ENCODE peak calls at places on chromosomes 13 and 19, in ten cellular contexts. One of them, this sample, is unnamed.

GRCh38 chr13:37448072-37448471 is 150.5 kb downstream of the POSTN start:
- DNase-seq in left ventricle myocardium inferior: no peak
- DNase-seq in AG09309: no peak
- DNase-seq in GM06990: no peak
- DNase-seq in mucosa of descending colon: no peak
- DNase-seq in fibroblast of villous mesenchyme: peak
- DNase-seq in activated CD8-positive, alpha-beta T cell treated with anti-CD3 and anti-CD28 coated beads for 36 hours: no peak
- DNase-seq in body of pancreas: no peak
- DNase-seq in foreskin fibroblast: no peak
- DNase-seq in A673: no peak
- DNase-seq in this sample: no peak

GRCh38 chr13:48976677-48977625 is 1.2 kb downstream of the FNDC3A start:
- DNase-seq in left ventricle myocardium inferior: no peak
- DNase-seq in AG09309: no peak
- DNase-seq in GM06990: no peak
- DNase-seq in mucosa of descending colon: peak
- DNase-seq in fibroblast of villous mesenchyme: peak
- DNase-seq in activated CD8-positive, alpha-beta T cell treated with anti-CD3 and anti-CD28 coated beads for 36 hours: peak
- DNase-seq in body of pancreas: no peak
- DNase-seq in foreskin fibroblast: peak
- DNase-seq in A673: no peak
- DNase-seq in this sample: no peak

GRCh38 chr13:44763604-44764311 is 187.6 kb upstream of the TSC22D1 start:
- DNase-seq in left ventricle myocardium inferior: peak
- DNase-seq in AG09309: no peak
- DNase-seq in GM06990: peak
- DNase-seq in mucosa of descending colon: peak
- DNase-seq in fibroblast of villous mesenchyme: no peak
- DNase-seq in activated CD8-positive, alpha-beta T cell treated with anti-CD3 and anti-CD28 coated beads for 36 hours: no peak
- DNase-seq in body of pancreas: peak
- DNase-seq in foreskin fibroblast: peak
- DNase-seq in A673: no peak
- DNase-seq in this sample: peak

GRCh38 chr13:59750860-59751259 is 412.9 kb downstream of the DIAPH3 start:
- DNase-seq in left ventricle myocardium inferior: no peak
- DNase-seq in AG09309: peak
- DNase-seq in GM06990: no peak
- DNase-seq in mucosa of descending colon: no peak
- DNase-seq in fibroblast of villous mesenchyme: peak
- DNase-seq in activated CD8-positive, alpha-beta T cell treated with anti-CD3 and anti-CD28 coated beads for 36 hours: no peak
- DNase-seq in body of pancreas: peak
- DNase-seq in foreskin fibroblast: peak
- DNase-seq in A673: peak
- DNase-seq in this sample: no peak

GRCh38 chr13:73717632-73718031 is 416.6 kb downstream of the KLF12 start:
- DNase-seq in left ventricle myocardium inferior: no peak
- DNase-seq in AG09309: no peak
- DNase-seq in GM06990: no peak
- DNase-seq in mucosa of descending colon: no peak
- DNase-seq in fibroblast of villous mesenchyme: peak
- DNase-seq in activated CD8-positive, alpha-beta T cell treated with anti-CD3 and anti-CD28 coated beads for 36 hours: no peak
- DNase-seq in body of pancreas: peak
- DNase-seq in foreskin fibroblast: no peak
- DNase-seq in A673: no peak
- DNase-seq in this sample: no peak

GRCh38 chr19:52191374-52191773 is 1.5 kb downstream of the PPP2R1A start:
- DNase-seq in left ventricle myocardium inferior: no peak
- DNase-seq in AG09309: no peak
- DNase-seq in GM06990: no peak
- DNase-seq in mucosa of descending colon: peak
- DNase-seq in fibroblast of villous mesenchyme: no peak
- DNase-seq in activated CD8-positive, alpha-beta T cell treated with anti-CD3 and anti-CD28 coated beads for 36 hours: no peak
- DNase-seq in body of pancreas: peak
- DNase-seq in foreskin fibroblast: no peak
- DNase-seq in A673: no peak
- DNase-seq in this sample: no peak

GRCh38 chr13:113904411-113904810 is 40.5 kb upstream of the GAS6 start:
- DNase-seq in left ventricle myocardium inferior: peak
- DNase-seq in AG09309: no peak
- DNase-seq in GM06990: no peak
- DNase-seq in mucosa of descending colon: peak
- DNase-seq in fibroblast of villous mesenchyme: peak
- DNase-seq in activated CD8-positive, alpha-beta T cell treated with anti-CD3 and anti-CD28 coated beads for 36 hours: peak
- DNase-seq in body of pancreas: peak
- DNase-seq in foreskin fibroblast: peak
- DNase-seq in A673: peak
- DNase-seq in this sample: no peak

GRCh38 chr19:10505583-10506229 is 2.5 kb upstream of the KEAP1 start:
- DNase-seq in left ventricle myocardium inferior: peak
- DNase-seq in AG09309: no peak
- DNase-seq in GM06990: no peak
- DNase-seq in mucosa of descending colon: peak
- DNase-seq in fibroblast of villous mesenchyme: peak
- DNase-seq in activated CD8-positive, alpha-beta T cell treated with anti-CD3 and anti-CD28 coated beads for 36 hours: peak
- DNase-seq in body of pancreas: peak
- DNase-seq in foreskin fibroblast: peak
- DNase-seq in A673: peak
- DNase-seq in this sample: peak

GRCh38 chr13:34469212-34469983 is 472.7 kb upstream of the NBEA start:
- DNase-seq in left ventricle myocardium inferior: no peak
- DNase-seq in AG09309: no peak
- DNase-seq in GM06990: no peak
- DNase-seq in mucosa of descending colon: no peak
- DNase-seq in fibroblast of villous mesenchyme: peak
- DNase-seq in activated CD8-positive, alpha-beta T cell treated with anti-CD3 and anti-CD28 coated beads for 36 hours: no peak
- DNase-seq in body of pancreas: no peak
- DNase-seq in foreskin fibroblast: peak
- DNase-seq in A673: no peak
- DNase-seq in this sample: no peak

GRCh38 chr13:100203696-100204367 is 114.9 kb downstream of the PCCA start:
- DNase-seq in left ventricle myocardium inferior: no peak
- DNase-seq in AG09309: no peak
- DNase-seq in GM06990: peak
- DNase-seq in mucosa of descending colon: no peak
- DNase-seq in fibroblast of villous mesenchyme: peak
- DNase-seq in activated CD8-positive, alpha-beta T cell treated with anti-CD3 and anti-CD28 coated beads for 36 hours: peak
- DNase-seq in body of pancreas: no peak
- DNase-seq in foreskin fibroblast: peak
- DNase-seq in A673: peak
- DNase-seq in this sample: no peak

GRCh38 chr19:43784981-43785808 is 4.4 kb upstream of the KCNN4 start:
- DNase-seq in left ventricle myocardium inferior: no peak
- DNase-seq in AG09309: no peak
- DNase-seq in GM06990: no peak
- DNase-seq in mucosa of descending colon: peak
- DNase-seq in fibroblast of villous mesenchyme: peak
- DNase-seq in activated CD8-positive, alpha-beta T cell treated with anti-CD3 and anti-CD28 coated beads for 36 hours: peak
- DNase-seq in body of pancreas: peak
- DNase-seq in foreskin fibroblast: peak
- DNase-seq in A673: peak
- DNase-seq in this sample: peak

GRCh38 chr13:113654591-113655357 is 3.2 kb downstream of the ATP4B start:
- DNase-seq in left ventricle myocardium inferior: peak
- DNase-seq in AG09309: no peak
- DNase-seq in GM06990: no peak
- DNase-seq in mucosa of descending colon: no peak
- DNase-seq in fibroblast of villous mesenchyme: no peak
- DNase-seq in activated CD8-positive, alpha-beta T cell treated with anti-CD3 and anti-CD28 coated beads for 36 hours: no peak
- DNase-seq in body of pancreas: peak
- DNase-seq in foreskin fibroblast: no peak
- DNase-seq in A673: no peak
- DNase-seq in this sample: no peak

GRCh38 chr13:76023644-76024043 is 387.5 kb downstream of the LMO7 start:
- DNase-seq in left ventricle myocardium inferior: no peak
- DNase-seq in AG09309: no peak
- DNase-seq in GM06990: no peak
- DNase-seq in mucosa of descending colon: no peak
- DNase-seq in fibroblast of villous mesenchyme: no peak
- DNase-seq in activated CD8-positive, alpha-beta T cell treated with anti-CD3 and anti-CD28 coated beads for 36 hours: no peak
- DNase-seq in body of pancreas: no peak
- DNase-seq in foreskin fibroblast: peak
- DNase-seq in A673: no peak
- DNase-seq in this sample: no peak

GRCh38 chr19:6058411-6059201 is 51.7 kb downstream of the RFX2 start:
- DNase-seq in left ventricle myocardium inferior: no peak
- DNase-seq in AG09309: no peak
- DNase-seq in GM06990: no peak
- DNase-seq in mucosa of descending colon: no peak
- DNase-seq in fibroblast of villous mesenchyme: no peak
- DNase-seq in activated CD8-positive, alpha-beta T cell treated with anti-CD3 and anti-CD28 coated beads for 36 hours: no peak
- DNase-seq in body of pancreas: no peak
- DNase-seq in foreskin fibroblast: no peak
- DNase-seq in A673: no peak
- DNase-seq in this sample: no peak

GRCh38 chr13:37690361-37690760 is 91.8 kb upstream of the POSTN start:
- DNase-seq in left ventricle myocardium inferior: no peak
- DNase-seq in AG09309: no peak
- DNase-seq in GM06990: no peak
- DNase-seq in mucosa of descending colon: no peak
- DNase-seq in fibroblast of villous mesenchyme: no peak
- DNase-seq in activated CD8-positive, alpha-beta T cell treated with anti-CD3 and anti-CD28 coated beads for 36 hours: no peak
- DNase-seq in body of pancreas: no peak
- DNase-seq in foreskin fibroblast: peak
- DNase-seq in A673: no peak
- DNase-seq in this sample: no peak

GRCh38 chr13:69828527-69828926 is 279.1 kb upstream of the ATXN8OS start:
- DNase-seq in left ventricle myocardium inferior: no peak
- DNase-seq in AG09309: no peak
- DNase-seq in GM06990: no peak
- DNase-seq in mucosa of descending colon: no peak
- DNase-seq in fibroblast of villous mesenchyme: no peak
- DNase-seq in activated CD8-positive, alpha-beta T cell treated with anti-CD3 and anti-CD28 coated beads for 36 hours: no peak
- DNase-seq in body of pancreas: no peak
- DNase-seq in foreskin fibroblast: no peak
- DNase-seq in A673: no peak
- DNase-seq in this sample: no peak

GRCh38 chr13:110689711-110690110 is 16.2 kb downstream of the CARS2 start:
- DNase-seq in left ventricle myocardium inferior: no peak
- DNase-seq in AG09309: no peak
- DNase-seq in GM06990: no peak
- DNase-seq in mucosa of descending colon: no peak
- DNase-seq in fibroblast of villous mesenchyme: no peak
- DNase-seq in activated CD8-positive, alpha-beta T cell treated with anti-CD3 and anti-CD28 coated beads for 36 hours: no peak
- DNase-seq in body of pancreas: no peak
- DNase-seq in foreskin fibroblast: no peak
- DNase-seq in A673: no peak
- DNase-seq in this sample: no peak
- TF ChIP-seq CTCF in left ventricle myocardium inferior: no peak
- TF ChIP-seq CTCF in AG09309: no peak
- TF ChIP-seq CTCF in GM06990: no peak
- TF ChIP-seq CTCF in mucosa of descending colon: no peak
- TF ChIP-seq CTCF in fibroblast of villous mesenchyme: no peak
- TF ChIP-seq CTCF in activated CD8-positive, alpha-beta T cell treated with anti-CD3 and anti-CD28 coated beads for 36 hours: no peak
- TF ChIP-seq CTCF in body of pancreas: no peak
- TF ChIP-seq CTCF in foreskin fibroblast: no peak
- TF ChIP-seq CTCF in A673: no peak
- TF ChIP-seq CTCF in this sample: no peak

GRCh38 chr19:48213959-48214358 is 41.8 kb downstream of the CARD8 start:
- DNase-seq in left ventricle myocardium inferior: no peak
- DNase-seq in AG09309: no peak
- DNase-seq in GM06990: no peak
- DNase-seq in mucosa of descending colon: no peak
- DNase-seq in fibroblast of villous mesenchyme: no peak
- DNase-seq in activated CD8-positive, alpha-beta T cell treated with anti-CD3 and anti-CD28 coated beads for 36 hours: no peak
- DNase-seq in body of pancreas: no peak
- DNase-seq in foreskin fibroblast: no peak
- DNase-seq in A673: no peak
- DNase-seq in this sample: no peak

GRCh38 chr19:48218964-48219363 is 36.7 kb downstream of the CARD8 start:
- DNase-seq in left ventricle myocardium inferior: no peak
- DNase-seq in AG09309: no peak
- DNase-seq in GM06990: no peak
- DNase-seq in mucosa of descending colon: no peak
- DNase-seq in fibroblast of villous mesenchyme: peak
- DNase-seq in activated CD8-positive, alpha-beta T cell treated with anti-CD3 and anti-CD28 coated beads for 36 hours: no peak
- DNase-seq in body of pancreas: no peak
- DNase-seq in foreskin fibroblast: peak
- DNase-seq in A673: peak
- DNase-seq in this sample: no peak

GRCh38 chr19:48221628-48222027 is 34.1 kb downstream of the CARD8 start:
- DNase-seq in left ventricle myocardium inferior: no peak
- DNase-seq in AG09309: no peak
- DNase-seq in GM06990: no peak
- DNase-seq in mucosa of descending colon: no peak
- DNase-seq in fibroblast of villous mesenchyme: no peak
- DNase-seq in activated CD8-positive, alpha-beta T cell treated with anti-CD3 and anti-CD28 coated beads for 36 hours: no peak
- DNase-seq in body of pancreas: no peak
- DNase-seq in foreskin fibroblast: no peak
- DNase-seq in A673: no peak
- DNase-seq in this sample: no peak

DNA sequence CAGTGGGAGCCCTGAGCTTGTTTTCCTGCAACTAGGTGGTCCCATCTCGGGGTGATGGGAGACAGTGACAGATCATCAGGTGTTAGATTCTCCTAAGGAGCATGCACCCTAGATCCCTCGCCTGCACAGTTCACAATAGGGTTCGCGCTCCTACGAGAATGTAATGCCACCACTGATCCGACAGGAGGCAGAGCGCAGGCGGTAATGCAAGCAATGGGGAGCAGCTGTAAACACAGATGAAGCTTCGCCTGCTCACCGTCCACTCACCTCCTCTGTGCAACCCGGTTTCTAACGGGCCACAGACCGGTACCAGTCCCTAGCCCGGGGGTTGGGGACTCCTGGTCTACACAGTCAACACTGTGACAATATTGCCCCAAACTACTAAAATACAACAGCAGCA is 38.8 kb downstream of the CARD8 start:
- DNase-seq in left ventricle myocardium inferior: no peak
- DNase-seq in AG09309: no peak
- DNase-seq in GM06990: no peak
- DNase-seq in mucosa of descending colon: no peak
- DNase-seq in fibroblast of villous mesenchyme: no peak
- DNase-seq in activated CD8-positive, alpha-beta T cell treated with anti-CD3 and anti-CD28 coated beads for 36 hours: no peak
- DNase-seq in body of pancreas: no peak
- DNase-seq in foreskin fibroblast: no peak
- DNase-seq in A673: no peak
- DNase-seq in this sample: no peak
- TF ChIP-seq CTCF in left ventricle myocardium inferior: no peak
- TF ChIP-seq CTCF in AG09309: no peak
- TF ChIP-seq CTCF in GM06990: no peak
- TF ChIP-seq CTCF in mucosa of descending colon: no peak
- TF ChIP-seq CTCF in fibroblast of villous mesenchyme: no peak
- TF ChIP-seq CTCF in activated CD8-positive, alpha-beta T cell treated with anti-CD3 and anti-CD28 coated beads for 36 hours: no peak
- TF ChIP-seq CTCF in body of pancreas: no peak
- TF ChIP-seq CTCF in foreskin fibroblast: no peak
- TF ChIP-seq CTCF in A673: no peak
- TF ChIP-seq CTCF in this sample: no peak

GRCh38 chr13:46071590-46072249 is 19.2 kb upstream of the ZC3H13 start:
- DNase-seq in left ventricle myocardium inferior: no peak
- DNase-seq in AG09309: no peak
- DNase-seq in GM06990: peak
- DNase-seq in mucosa of descending colon: no peak
- DNase-seq in fibroblast of villous mesenchyme: no peak
- DNase-seq in activated CD8-positive, alpha-beta T cell treated with anti-CD3 and anti-CD28 coated beads for 36 hours: no peak
- DNase-seq in body of pancreas: no peak
- DNase-seq in foreskin fibroblast: no peak
- DNase-seq in A673: no peak
- DNase-seq in this sample: peak
- TF ChIP-seq CTCF in left ventricle myocardium inferior: no peak
- TF ChIP-seq CTCF in AG09309: no peak
- TF ChIP-seq CTCF in GM06990: peak
- TF ChIP-seq CTCF in mucosa of descending colon: no peak
- TF ChIP-seq CTCF in fibroblast of villous mesenchyme: no peak
- TF ChIP-seq CTCF in activated CD8-positive, alpha-beta T cell treated with anti-CD3 and anti-CD28 coated beads for 36 hours: no peak
- TF ChIP-seq CTCF in body of pancreas: no peak
- TF ChIP-seq CTCF in foreskin fibroblast: no peak
- TF ChIP-seq CTCF in A673: peak
- TF ChIP-seq CTCF in this sample: peak

GRCh38 chr13:95704510-95704909 is 27.6 kb downstream of the DNAJC3 start:
- DNase-seq in left ventricle myocardium inferior: no peak
- DNase-seq in AG09309: no peak
- DNase-seq in GM06990: no peak
- DNase-seq in mucosa of descending colon: no peak
- DNase-seq in fibroblast of villous mesenchyme: no peak
- DNase-seq in activated CD8-positive, alpha-beta T cell treated with anti-CD3 and anti-CD28 coated beads for 36 hours: no peak
- DNase-seq in body of pancreas: peak
- DNase-seq in foreskin fibroblast: peak
- DNase-seq in A673: peak
- DNase-seq in this sample: no peak
- TF ChIP-seq CTCF in left ventricle myocardium inferior: peak
- TF ChIP-seq CTCF in AG09309: no peak
- TF ChIP-seq CTCF in GM06990: peak
- TF ChIP-seq CTCF in mucosa of descending colon: no peak
- TF ChIP-seq CTCF in fibroblast of villous mesenchyme: peak
- TF ChIP-seq CTCF in activated CD8-positive, alpha-beta T cell treated with anti-CD3 and anti-CD28 coated beads for 36 hours: no peak
- TF ChIP-seq CTCF in body of pancreas: peak
- TF ChIP-seq CTCF in foreskin fibroblast: peak
- TF ChIP-seq CTCF in A673: peak
- TF ChIP-seq CTCF in this sample: peak